ENCODE peak calls at places on chromosomes 6 and 20, in six cellular contexts. A, Q, D, B, C and P are unnamed samples.
A peak's percentile ranks its signal among the peaks of the same experiment; 100 is the strongest.

GRCh38 chr6:89965441-89966249 is 71.4 kb downstream of the GJA10 start:
- ATAC-seq in Q (no peak), C (no peak), D (no peak), B (no peak), A (no peak), P (no peak)

GRCh38 chr20:12394786-12395185 is 477.1 kb downstream of the BTBD3 start:
- ATAC-seq in A (no peak), Q (no peak), D (no peak), B (no peak), C (no peak), P (no peak)

GRCh38 chr6:82458705-82459104 is 95.1 kb downstream of the TPBG start:
- ATAC-seq in D (no peak), C (no peak), A (no peak), B (no peak), Q (no peak), P (no peak)

GRCh38 chr6:78611886-78612480 is 255.4 kb upstream of the IRAK1BP1 start:
- ATAC-seq in C (peak; percentile 63), Q (no peak), B (no peak), D (peak; percentile 80), A (no peak), P (no peak)

GRCh38 chr20:13610205-13610604 is 28.5 kb downstream of the TASP1 start:
- ATAC-seq in D (peak; percentile 59), Q (no peak), A (no peak), B (no peak), C (peak; percentile 37), P (no peak)

GRCh38 chr20:11891827-11892521 is 25.7 kb upstream of the BTBD3 start:
- ATAC-seq in B (no peak), C (peak; percentile 51), Q (peak; percentile 50), A (peak; percentile 24), D (peak; percentile 46), P (no peak)

GRCh38 chr6:5644523-5645183 is 362.1 kb downstream of the NRN1 start:
- ATAC-seq in D (no peak), A (no peak), B (no peak), C (no peak), Q (peak; percentile 21), P (no peak)

GRCh38 chr6:148557796-148558457 is 188.9 kb upstream of the UST start:
- ATAC-seq in C (no peak), Q (peak; percentile 5), A (no peak), D (no peak), B (no peak), P (no peak)

GRCh38 chr6:18243302-18243893 is 20.9 kb downstream of the DEK start:
- ATAC-seq in Q (no peak), C (no peak), B (no peak), D (no peak), A (no peak), P (no peak)

GRCh38 chr6:156779206-156780116 is 2.3 kb downstream of the ARID1B start:
- ATAC-seq in B (no peak), Q (peak; percentile 41), A (peak; percentile 29), C (peak; percentile 41), D (peak; percentile 30), P (peak; percentile 39)

GRCh38 chr20:20505554-20505953 is 137.7 kb downstream of the INSM1 start:
- ATAC-seq in B (no peak), A (no peak), D (no peak), Q (no peak), C (no peak), P (no peak)

GRCh38 chr20:3681352-3681930 is 369 bp downstream of the ADAM33 start:
- ATAC-seq in C (no peak), D (no peak), Q (no peak), A (no peak), B (no peak), P (no peak)

GRCh38 chr6:42961020-42961470 is 491 bp downstream of the GNMT start:
- ATAC-seq in Q (peak; percentile 13), B (no peak), D (no peak), A (peak; percentile 6), C (peak; percentile 38), P (peak; percentile 57)